ENCODE peak calls at places on chromosome 19, in five cellular contexts. R, H, L, T and O are unnamed samples. For H3K27me3, the result is how much of the 10 kb centered on the place peaks cover.

GRCh38 chr19:58581227-58582141 is 8.3 kb upstream of the MZF1 start:
- DNase-seq in R (peak), H (peak), L (peak), T (peak), O (peak)

GRCh38 chr19:19776206-19777008 is 43.5 kb upstream of the ZNF14 start:
- DNase-seq in R (peak), H (peak), L (peak), T (peak), O (peak)

GRCh38 chr19:34767967-34768366 is 5.0 kb downstream of the ZNF599 start:
- DNase-seq in R (no peak), H (no peak), L (no peak), T (no peak), O (no peak)

GRCh38 chr19:48715276-48715675 is 4.2 kb downstream of the MAMSTR start:
- DNase-seq in R (no peak), H (no peak), L (no peak), T (no peak), O (no peak)

GRCh38 chr19:14440049-14440448 is 6.9 kb downstream of the PKN1 start:
- DNase-seq in R (peak), H (no peak), L (peak), T (peak), O (no peak)

GRCh38 chr19:17441241-17442135 is 7.0 kb downstream of the TMEM221 start:
- DNase-seq in R (no peak), H (peak), L (no peak), T (no peak), O (peak)

GRCh38 chr19:33404506-33404905 is 31.0 kb downstream of the CEBPG start:
- DNase-seq in R (peak), H (no peak), L (peak), T (no peak), O (no peak)

GRCh38 chr19:27925202-27925601 is 1287.7 kb downstream of the UQCRFS1 start:
- DNase-seq in R (no peak), H (no peak), L (no peak), T (no peak), O (no peak)

GRCh38 chr19:17348700-17349099 is 11.3 kb downstream of the GTPBP3 start:
- DNase-seq in R (peak), H (peak), L (peak), T (no peak), O (peak)

GRCh38 chr19:53927745-53928144 is 18.7 kb downstream of the CACNG7 start:
- DNase-seq in R (no peak), H (peak), L (no peak), T (no peak), O (no peak)

GRCh38 chr19:16260160-16260793 is 62.6 kb downstream of the AP1M1 start:
- DNase-seq in R (no peak), H (no peak), L (no peak), T (no peak), O (no peak)

GRCh38 chr19:16449330-16449961 is 22.3 kb downstream of the EPS15L1 start:
- DNase-seq in R (no peak), H (peak), L (no peak), T (peak), O (peak)

GRCh38 chr19:41928754-41929535 is 696 bp upstream of the ERFL start:
- DNase-seq in R (no peak), H (no peak), L (no peak), T (peak), O (no peak)

GRCh38 chr19:18704054-18704453 is 20.6 kb downstream of the CRTC1 start:
- DNase-seq in R (no peak), H (no peak), L (no peak), T (no peak), O (no peak)

GRCh38 chr19:38550376-38550775 is 67.4 kb downstream of the MAP4K1 start:
- DNase-seq in R (no peak), H (no peak), L (peak), T (no peak), O (no peak)

GRCh38 chr19:7535993-7536685 is 622 bp downstream of the PNPLA6 start:
- DNase-seq in R (no peak), H (no peak), L (no peak), T (no peak), O (no peak)

GRCh38 chr19:21308778-21309177 is 20.4 kb downstream of the ZNF708 start:
- DNase-seq in R (no peak), H (no peak), L (no peak), T (no peak), O (no peak)

GRCh38 chr19:44512326-44513298 is 12.3 kb upstream of the ZNF180 start:
- DNase-seq in R (no peak), H (peak), L (no peak), T (no peak), O (peak)

GRCh38 chr19:44653977-44654784 is 10.5 kb downstream of the PVR start:
- DNase-seq in R (peak), H (peak), L (peak), T (peak), O (no peak)

GRCh38 chr19:45553464-45553863 is 31.1 kb downstream of the OPA3 start:
- DNase-seq in R (no peak), H (no peak), L (no peak), T (no peak), O (no peak)

GRCh38 chr19:34651747-34652146 is 25.2 kb downstream of the SCGB2B2 start:
- DNase-seq in R (no peak), H (no peak), L (no peak), T (no peak), O (no peak)

GRCh38 chr19:33401683-33402420 is 28.3 kb downstream of the CEBPG start:
- DNase-seq in R (peak), H (no peak), L (peak), T (no peak), O (no peak)

GRCh38 chr19:18304496-18305312 is 18.2 kb downstream of the LSM4 start:
- DNase-seq in R (peak), H (peak), L (peak), T (peak), O (peak)

GRCh38 chr19:34310494-34310981 is 54.5 kb upstream of the GPI start:
- DNase-seq in R (no peak), H (no peak), L (no peak), T (no peak), O (no peak)

GRCh38 chr19:5106361-5106760 is 137.4 kb downstream of the KDM4B start:
- DNase-seq in R (no peak), H (no peak), L (no peak), T (no peak), O (no peak)

GRCh38 chr19:29449371-29449770 is 76.4 kb upstream of the VSTM2B start:
- DNase-seq in R (no peak), H (no peak), L (no peak), T (no peak), O (peak)

GRCh38 chr19:48724796-48725753 is 5.5 kb upstream of the MAMSTR start:
- DNase-seq in R (no peak), H (peak), L (peak), T (peak), O (peak)

GRCh38 chr19:33667141-33667540 is 45.4 kb downstream of the CHST8 start:
- DNase-seq in R (no peak), H (no peak), L (no peak), T (no peak), O (peak)

GRCh38 chr19:39539165-39539518 is 819 bp downstream of the EID2 start:
- DNase-seq in R (no peak), H (peak), L (no peak), T (no peak), O (no peak)

GRCh38 chr19:49533551-49534488 is 6.0 kb downstream of the RCN3 start:
- DNase-seq in R (peak), H (peak), L (peak), T (peak), O (no peak)

GRCh38 chr19:48490980-48491792 is 20.4 kb downstream of the LMTK3 start:
- DNase-seq in R (no peak), H (peak), L (no peak), T (peak), O (no peak)

GRCh38 chr19:47520343-47520806 is 5.5 kb upstream of the NAPA start:
- DNase-seq in R (no peak), H (peak), L (no peak), T (no peak), O (no peak)

GRCh38 chr19:57171551-57172081 is 4.3 kb upstream of the DUXA start:
- DNase-seq in R (no peak), H (peak), L (peak), T (peak), O (no peak)

GRCh38 chr19:38394488-38394887 is 6.0 kb downstream of the SPRED3 start:
- DNase-seq in R (no peak), H (no peak), L (no peak), T (peak), O (no peak)

GRCh38 chr19:28881616-28882015 is 331.3 kb downstream of the UQCRFS1 start:
- DNase-seq in R (no peak), H (no peak), L (no peak), T (no peak), O (no peak)

GRCh38 chr19:55117063-55117635 is 288 bp downstream of the PPP1R12C start:
- DNase-seq in R (no peak), H (no peak), L (peak), T (no peak), O (peak)

GRCh38 chr19:39704181-39705044 is at the start of gene LGALS14:
- DNase-seq in R (no peak), H (no peak), L (no peak), T (no peak), O (no peak)

GRCh38 chr19:31102674-31103073 is 246.6 kb downstream of the TSHZ3 start:
- DNase-seq in R (no peak), H (no peak), L (no peak), T (no peak), O (no peak)
- H3K27me3 ChIP-seq in R (under half), H (under half), L (under half), T (under half), O (under half)

GRCh38 chr19:13302521-13303270 is 152.5 kb downstream of the IER2 start:
- DNase-seq in R (no peak), H (peak), L (no peak), T (no peak), O (no peak)
- H3K27me3 ChIP-seq in R (under half), H (half or more), L (under half), T (under half), O (under half)

DNA sequence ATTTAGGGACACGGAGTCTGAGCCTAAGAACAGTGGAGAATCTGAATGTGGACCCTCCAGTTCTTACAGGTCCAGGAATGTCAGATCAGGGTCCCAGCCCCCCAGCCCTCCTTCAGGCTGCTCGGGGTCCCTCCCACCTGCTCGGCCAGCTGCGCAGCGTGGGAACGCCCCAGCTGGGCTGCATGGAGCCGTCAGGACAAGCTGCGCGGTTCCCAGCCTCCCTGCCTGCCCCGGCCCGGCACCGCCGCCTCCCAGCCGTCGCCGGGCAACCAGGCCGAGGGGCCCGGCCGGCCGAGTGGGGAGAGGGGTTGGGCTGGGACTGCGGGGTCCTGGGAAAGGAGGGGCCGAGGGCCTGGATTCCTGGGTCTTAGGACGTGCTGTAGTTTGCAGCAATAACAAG is 710 bp upstream of the KIRREL2 start:
- DNase-seq in R (no peak), H (no peak), L (no peak), T (no peak), O (no peak)
- H3K27me3 ChIP-seq in R (half or more), H (under half), L (under half), T (under half), O (half or more)

GRCh38 chr19:50646074-50646807 is 3.0 kb upstream of the C19orf81 start:
- DNase-seq in R (no peak), H (peak), L (no peak), T (no peak), O (no peak)
- H3K27me3 ChIP-seq in R (half or more), H (under half), L (under half), T (under half), O (under half)

GRCh38 chr19:1286859-1287621 is 1.4 kb downstream of the EFNA2 start:
- DNase-seq in R (no peak), H (no peak), L (no peak), T (no peak), O (no peak)

GRCh38 chr19:1290245-1290698 is 4.6 kb downstream of the EFNA2 start:
- DNase-seq in R (no peak), H (no peak), L (no peak), T (no peak), O (no peak)

GRCh38 chr19:1287622-1288527 is 2.2 kb downstream of the EFNA2 start:
- DNase-seq in R (no peak), H (no peak), L (no peak), T (no peak), O (no peak)

GRCh38 chr19:1289395-1290244 is 3.9 kb downstream of the EFNA2 start:
- DNase-seq in R (no peak), H (no peak), L (no peak), T (no peak), O (no peak)

DNA sequence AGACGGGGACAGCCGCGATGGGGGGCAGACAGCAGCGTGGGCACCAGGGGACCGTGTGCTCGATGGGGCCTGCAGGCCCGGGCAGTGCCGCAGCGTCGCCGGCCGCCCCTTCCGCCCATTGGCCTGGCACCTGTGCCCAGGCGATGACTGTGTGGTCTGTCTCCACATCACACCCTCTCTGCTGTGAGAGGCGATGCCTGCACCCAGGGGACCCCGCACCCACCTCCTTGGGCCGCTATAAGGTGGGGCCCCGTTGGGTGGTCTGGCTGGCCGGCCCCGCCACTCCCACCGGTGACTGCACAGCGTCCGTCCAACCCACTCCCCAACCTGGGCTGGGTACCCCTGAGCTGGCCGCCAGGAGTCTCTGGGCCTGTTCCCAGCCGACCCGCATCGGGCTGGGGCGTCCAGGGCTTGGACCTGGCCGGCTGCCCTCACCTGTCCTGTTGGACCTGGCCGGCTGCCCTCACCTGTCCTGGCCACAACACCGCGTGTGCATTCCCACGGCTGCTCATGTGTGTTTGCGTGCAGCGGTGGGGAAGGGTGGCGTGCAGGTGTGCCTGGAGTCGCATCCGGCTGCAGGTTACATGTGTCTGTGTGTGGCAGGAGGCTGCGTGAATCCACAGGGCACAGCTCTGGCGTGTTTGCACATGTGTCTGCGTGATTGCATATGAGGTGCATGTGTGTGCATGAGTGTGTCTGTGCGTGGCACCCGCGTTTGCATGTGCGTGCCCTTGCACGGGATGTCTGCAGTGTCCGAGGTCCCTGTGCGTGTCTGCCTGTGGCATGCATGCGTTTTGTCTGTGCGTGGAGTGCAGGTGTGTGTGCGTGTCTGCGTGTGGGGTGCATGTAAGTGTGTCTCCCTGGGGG is 3.1 kb downstream of the EFNA2 start:
- DNase-seq in R (no peak), H (no peak), L (no peak), T (no peak), O (no peak)
- H3K27me3 ChIP-seq in R (half or more), H (under half), L (under half), T (under half), O (half or more)

GRCh38 chr19:3357731-3358391 is 8.5 kb upstream of the NFIC start:
- DNase-seq in R (peak), H (no peak), L (no peak), T (peak), O (no peak)
- H3K27me3 ChIP-seq in R (under half), H (under half), L (under half), T (under half), O (under half)